ENCODE peak calls at places on chromosomes 13 and 19, in seven cellular contexts. K is fibroblast of the aortic adventitia; B is head of caudate nucleus; O is skeletal muscle cell; M is activated CD4-positive, alpha-beta T cell treated with anti-CD3 and anti-CD28 coated beads, Interleukin-2, amount 50 U/mL, for 24 hours; P is T-helper 2 cell; X is astrocyte of the cerebellum. T is an unnamed sample.

GRCh38 chr13:110305544-110305943 is 1.4 kb downstream of the COL4A1 start:
- DNase-seq in K (peak), B (no peak), O (no peak), M (no peak), P (no peak), X (no peak), T (no peak)

GRCh38 chr13:49371943-49372636 is 71.8 kb downstream of the CAB39L start:
- DNase-seq in K (peak), B (no peak), O (no peak), M (no peak), P (peak), X (peak), T (no peak)

GRCh38 chr13:28494861-28495585 is at the start of gene FLT1:
- DNase-seq in K (no peak), B (no peak), O (no peak), M (no peak), P (peak), X (no peak), T (peak)

GRCh38 chr13:55664178-55664577 is 1476.5 kb upstream of the PRR20A start:
- DNase-seq in K (no peak), B (no peak), O (no peak), M (no peak), P (no peak), X (no peak), T (no peak)

GRCh38 chr19:42168206-42168605 is 36.0 kb upstream of the POU2F2 start:
- DNase-seq in K (no peak), B (no peak), O (no peak), M (no peak), P (no peak), X (no peak), T (no peak)

GRCh38 chr19:38216785-38217746 is 7.0 kb downstream of the DPF1 start:
- DNase-seq in K (no peak), B (no peak), O (no peak), M (no peak), P (no peak), X (no peak), T (peak)

GRCh38 chr13:99150575-99151370 is 49.9 kb upstream of the UBAC2 start:
- DNase-seq in K (peak), B (no peak), O (peak), M (no peak), P (no peak), X (peak), T (no peak)

GRCh38 chr13:111051656-111052232 is 63.4 kb upstream of the ARHGEF7 start:
- DNase-seq in K (no peak), B (no peak), O (no peak), M (no peak), P (no peak), X (no peak), T (no peak)

GRCh38 chr19:38316477-38317067 is 825 bp upstream of the YIF1B start:
- DNase-seq in K (no peak), B (no peak), O (no peak), M (no peak), P (peak), X (no peak), T (no peak)

GRCh38 chr13:106407338-106407737 is 128.1 kb downstream of the EFNB2 start:
- DNase-seq in K (no peak), B (no peak), O (no peak), M (no peak), P (no peak), X (no peak), T (no peak)

GRCh38 chr19:55226788-55227187 is 1.8 kb downstream of the TMEM86B start:
- DNase-seq in K (no peak), B (no peak), O (no peak), M (no peak), P (no peak), X (no peak), T (no peak)

GRCh38 chr19:9644472-9644871 is 23.4 kb upstream of the ZNF561 start:
- DNase-seq in K (no peak), B (no peak), O (no peak), M (no peak), P (no peak), X (no peak), T (no peak)

GRCh38 chr13:64688893-64689677 is 2541.1 kb downstream of the PCDH9 start:
- DNase-seq in K (peak), B (no peak), O (no peak), M (no peak), P (no peak), X (no peak), T (no peak)

GRCh38 chr13:79775830-79776229 is 294.9 kb downstream of the NDFIP2 start:
- DNase-seq in K (peak), B (peak), O (peak), M (no peak), P (no peak), X (peak), T (no peak)

GRCh38 chr13:28623782-28624706 is 34.9 kb upstream of the POMP start:
- DNase-seq in K (no peak), B (no peak), O (no peak), M (no peak), P (no peak), X (no peak), T (no peak)

GRCh38 chr19:10548746-10549276 is 5.1 kb downstream of the ATG4D start:
- DNase-seq in K (no peak), B (no peak), O (no peak), M (no peak), P (no peak), X (no peak), T (no peak)

GRCh38 chr19:27774337-27774736 is 1438.6 kb downstream of the UQCRFS1 start:
- DNase-seq in K (no peak), B (no peak), O (no peak), M (no peak), P (no peak), X (no peak), T (no peak)

GRCh38 chr13:112456138-112457056 is 80.2 kb downstream of the SPACA7 start:
- DNase-seq in K (no peak), B (no peak), O (no peak), M (no peak), P (no peak), X (no peak), T (no peak)

GRCh38 chr13:43085545-43085944 is 62.2 kb downstream of the DNAJC15 start:
- DNase-seq in K (peak), B (no peak), O (no peak), M (no peak), P (peak), X (peak), T (no peak)

GRCh38 chr13:113155201-113155600 is 3.2 kb upstream of the PROZ start:
- DNase-seq in K (no peak), B (no peak), O (no peak), M (no peak), P (no peak), X (no peak), T (no peak)

GRCh38 chr19:5913739-5914357 is at the start of gene CAPS:
- DNase-seq in K (peak), B (peak), O (no peak), M (no peak), P (no peak), X (no peak), T (no peak)

GRCh38 chr13:48532146-48532472 is 771 bp downstream of the RCBTB2 start:
- DNase-seq in K (peak), B (no peak), O (peak), M (no peak), P (no peak), X (peak), T (no peak)

T was measured in nephron progenitor cell.